ENCODE peak calls at places on chromosome 12, in ten cellular contexts. T is fibroblast of villous mesenchyme, S is cardiac muscle cell, Z is neural crest cell, Y is mucosa of descending colon, K is heart left ventricle, A is left ventricle myocardium inferior, V is H9, U is nephron progenitor cell, X is psoas muscle. M is an unnamed sample.

GRCh38 chr12:97047361-97047760 is 140.3 kb downstream of the NEDD1 start:
- DNase-seq in A (no peak), V (no peak), Z (no peak), T (no peak), K (no peak), X (no peak), Y (no peak), S (no peak), U (no peak), M (no peak)

GRCh38 chr12:50505386-50505827 is 622 bp downstream of the DIP2B start:
- DNase-seq in A (peak; percentile 21), Y (peak; percentile 69), T (peak; percentile 19), U (no peak), K (no peak), Z (no peak), X (no peak), V (no peak), S (peak; percentile 29), M (peak; percentile 55)

GRCh38 chr12:57895337-57896138 is 45.8 kb upstream of the ATP23 start:
- DNase-seq in K (no peak), T (peak; percentile 36), Y (no peak), X (no peak), S (no peak), V (no peak), U (no peak), A (no peak), Z (no peak), M (peak; percentile 52)

GRCh38 chr12:113418213-113418879 is 3.8 kb upstream of the SDSL start:
- DNase-seq in V (no peak), K (no peak), Y (no peak), S (no peak), T (peak; percentile 41), U (no peak), A (no peak), Z (no peak), X (peak; percentile 33), M (no peak)

GRCh38 chr12:93156091-93156490 is 221.6 kb upstream of the NUDT4 start:
- DNase-seq in U (no peak), S (no peak), K (no peak), X (no peak), A (no peak), Y (peak; percentile 37), T (no peak), V (no peak), Z (no peak), M (no peak)

GRCh38 chr12:1932264-1932777 is 13.9 kb upstream of the CACNA2D4 start:
- DNase-seq in S (no peak), U (no peak), T (peak; percentile 41), X (no peak), Z (no peak), K (peak; percentile 85), Y (peak; percentile 81), V (peak; percentile 30), A (peak; percentile 75), M (no peak)

GRCh38 chr12:54571166-54571856 is 17.1 kb downstream of the PPP1R1A start:
- DNase-seq in U (no peak), S (peak; percentile 44), K (no peak), V (peak; percentile 54), T (no peak), A (no peak), Z (no peak), X (no peak), Y (no peak), M (no peak)

GRCh38 chr12:44379827-44380226 is 496.3 kb downstream of the NELL2 start:
- DNase-seq in V (peak; percentile 42), Y (no peak), Z (no peak), A (no peak), X (no peak), U (no peak), K (no peak), S (peak; percentile 22), T (no peak), M (no peak)

GRCh38 chr12:26101833-26102232 is 23.0 kb downstream of the BHLHE41 start:
- DNase-seq in X (no peak), S (no peak), T (no peak), V (no peak), K (no peak), Y (no peak), Z (no peak), A (no peak), U (no peak), M (no peak)

GRCh38 chr12:6834254-6834653 is 6.0 kb downstream of the P3H3 start:
- DNase-seq in U (no peak), Z (no peak), V (no peak), T (no peak), X (no peak), S (no peak), A (no peak), Y (no peak), K (no peak), M (no peak)

GRCh38 chr12:18683603-18684002 is 54.2 kb downstream of the PLCZ1 start:
- DNase-seq in S (no peak), A (no peak), Z (no peak), V (no peak), T (no peak), Y (no peak), X (no peak), K (no peak), U (no peak), M (no peak)

DNA sequence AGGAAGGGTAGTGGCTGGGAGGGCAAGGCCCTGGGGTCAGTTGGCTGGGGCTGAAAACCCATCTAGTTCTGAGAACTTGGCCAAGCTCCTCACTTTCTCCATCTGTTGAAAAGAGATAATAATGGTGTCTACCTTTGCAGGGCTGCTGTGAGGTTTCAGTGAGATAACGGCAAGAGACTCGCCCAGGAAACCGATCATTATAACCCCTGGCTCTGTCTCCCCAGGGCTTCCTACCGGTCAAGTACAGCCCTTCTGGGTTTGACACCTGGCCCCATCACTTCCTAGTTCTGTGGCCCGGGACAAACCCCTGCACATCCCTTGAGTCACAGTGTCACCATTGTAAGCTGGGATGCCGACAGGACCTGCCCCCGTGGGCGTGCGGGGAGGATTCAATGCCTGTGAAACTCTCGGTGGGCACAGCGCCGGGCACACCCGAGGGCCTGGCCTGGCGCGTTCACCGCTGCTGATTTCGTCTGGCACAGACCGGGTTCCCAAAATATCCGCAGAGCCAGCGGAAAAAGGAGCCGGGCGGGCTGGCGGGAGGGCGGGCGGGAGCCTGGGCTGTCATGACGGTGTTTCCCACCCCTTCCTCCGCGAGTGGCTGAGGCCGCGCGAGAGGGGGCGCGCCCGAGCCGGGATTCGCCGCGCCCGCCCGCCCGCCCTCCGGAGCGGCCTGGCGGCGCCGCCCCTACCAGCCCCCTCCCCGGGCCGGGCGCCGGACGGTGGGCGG is 4.5 kb downstream of the KMT5A start:
- DNase-seq in V (peak; percentile 81), X (peak; percentile 83), T (peak; percentile 68), S (peak; percentile 88), U (peak; percentile 78), A (peak; percentile 84), Z (peak; percentile 57), Y (peak; percentile 88), K (peak; percentile 91), M (peak; percentile 79)
- TF ChIP-seq CTCF in V (peak; percentile 13), X (no peak), T (no peak), S (no peak), U (no peak), A (peak; percentile 26), Z (no peak), Y (no peak), K (peak; percentile 45), M (no peak)

DNA sequence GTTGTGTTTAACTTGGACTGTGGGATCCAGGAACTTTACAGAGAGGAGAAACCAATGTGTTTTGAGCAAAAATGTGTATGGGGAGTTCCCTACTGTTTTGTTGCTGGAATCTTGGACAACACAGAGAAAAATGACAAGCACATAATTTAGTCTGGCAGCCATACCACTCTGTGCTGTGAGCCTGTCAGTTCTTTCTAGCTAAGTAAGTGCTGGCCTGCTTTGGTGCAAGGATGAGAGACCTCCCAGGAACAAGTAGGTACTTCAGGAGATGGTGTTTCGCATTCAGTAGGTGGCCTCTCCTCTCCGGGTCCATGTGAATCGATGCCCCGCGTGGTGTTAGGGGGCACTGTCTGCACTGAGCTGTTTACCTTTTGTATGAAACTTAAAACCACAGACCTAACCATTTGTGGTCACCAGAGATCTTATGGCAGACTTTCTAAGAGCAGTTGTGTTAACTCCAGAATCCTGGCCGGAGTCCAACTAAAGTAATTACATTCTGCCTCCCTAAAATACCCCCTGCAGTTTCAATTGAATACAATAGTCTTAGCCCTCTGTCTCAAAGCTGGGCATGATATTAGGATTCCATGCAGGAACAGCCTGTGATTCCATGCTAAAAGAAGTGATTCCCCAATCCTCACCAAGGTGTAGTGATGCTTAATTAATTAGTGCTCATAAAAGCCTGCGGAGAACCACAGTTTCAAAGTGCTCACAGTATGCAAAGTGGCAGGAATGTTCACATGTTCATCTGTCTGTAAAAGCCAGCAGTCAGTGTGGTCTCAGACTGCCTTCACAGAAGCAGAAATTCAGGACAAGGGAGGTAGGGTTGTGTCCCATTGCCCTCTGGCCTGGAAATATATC is 64.2 kb downstream of the LLPH start:
- DNase-seq in Z (no peak), S (peak; percentile 5), U (no peak), K (no peak), T (peak; percentile 52), X (no peak), Y (no peak), A (no peak), V (no peak), M (no peak)
- TF ChIP-seq CTCF in Z (no peak), S (no peak), U (no peak), K (no peak), T (no peak), X (no peak), Y (no peak), A (no peak), V (no peak), M (no peak)

GRCh38 chr12:64077922-64078321 is 144.2 kb downstream of the KICS2 start:
- DNase-seq in U (no peak), Y (no peak), Z (no peak), V (no peak), T (no peak), A (no peak), S (no peak), X (no peak), K (no peak), M (no peak)
- TF ChIP-seq CTCF in U (peak; percentile 14), Y (no peak), Z (peak; percentile 55), V (peak; percentile 55), T (peak; percentile 52), A (peak; percentile 40), S (peak; percentile 41), X (no peak), K (peak; percentile 22), M (peak; percentile 46)

DNA sequence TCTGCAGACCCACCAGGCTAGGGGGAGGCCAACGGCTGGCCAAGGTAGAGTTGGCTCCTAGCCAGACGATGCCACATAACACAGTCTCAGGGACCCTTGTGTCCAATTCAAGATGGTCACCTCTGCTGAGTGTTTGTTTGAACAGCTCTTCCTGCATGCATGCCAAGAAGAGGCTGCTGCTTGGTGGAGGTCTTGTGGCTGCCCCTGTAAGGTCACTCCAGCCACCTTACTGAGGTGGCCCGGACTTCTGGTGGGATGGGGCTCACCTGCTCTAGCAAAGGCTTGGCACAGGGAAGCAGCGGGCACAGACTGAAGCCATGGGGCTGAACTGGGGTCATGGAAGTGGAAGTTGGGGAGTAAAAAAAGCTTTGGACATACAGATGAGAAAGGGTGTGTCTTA is 210.3 kb downstream of the GLT1D1 start:
- DNase-seq in Z (no peak), K (no peak), V (no peak), U (no peak), T (no peak), A (no peak), Y (no peak), S (no peak), X (no peak), M (no peak)
- TF ChIP-seq CTCF in Z (no peak), K (no peak), V (no peak), U (no peak), T (no peak), A (no peak), Y (no peak), S (no peak), X (no peak), M (no peak)

GRCh38 chr12:56571131-56571530 is 49.5 kb downstream of the RBMS2 start:
- DNase-seq in A (no peak), S (peak; percentile 4), V (no peak), X (no peak), U (no peak), Y (no peak), K (no peak), Z (no peak), T (no peak), M (no peak)

GRCh38 chr12:56565510-56566101 is 44.0 kb downstream of the RBMS2 start:
- DNase-seq in A (peak; percentile 82), K (peak; percentile 80), Y (peak; percentile 76), Z (no peak), U (no peak), S (peak; percentile 30), X (peak; percentile 65), T (peak; percentile 95), V (peak; percentile 80), M (peak; percentile 22)
- TF ChIP-seq CTCF in A (peak; percentile 22), K (peak; percentile 31), Y (no peak), Z (no peak), U (no peak), S (no peak), X (no peak), T (no peak), V (no peak), M (no peak)

M was measured in glutamatergic neuron.